ENCODE peak calls at places on chromosomes 13 and 19, in eight cellular contexts. One of them, this sample, is unnamed.

GRCh38 chr13:98751397-98752110 is 918 bp downstream of the SLC15A1 start:
- DNase-seq in type B pancreatic cell: no peak
- DNase-seq in D721Med: no peak
- DNase-seq in AG04450: no peak
- DNase-seq in GM06990: no peak
- DNase-seq in A549: no peak
- DNase-seq in sigmoid colon: no peak
- DNase-seq in hepatocyte: peak
- DNase-seq in this sample: no peak

GRCh38 chr13:46535822-46536221 is 17.1 kb upstream of the LRCH1 start:
- DNase-seq in D721Med: no peak
- DNase-seq in GM06990: no peak
- DNase-seq in hepatocyte: no peak
- DNase-seq in A549: no peak
- DNase-seq in sigmoid colon: no peak
- DNase-seq in AG04450: no peak
- DNase-seq in type B pancreatic cell: no peak
- DNase-seq in this sample: no peak

GRCh38 chr13:49098771-49099512 is 121.2 kb upstream of the MLNR start:
- DNase-seq in D721Med: no peak
- DNase-seq in A549: no peak
- DNase-seq in GM06990: peak
- DNase-seq in hepatocyte: no peak
- DNase-seq in AG04450: no peak
- DNase-seq in type B pancreatic cell: no peak
- DNase-seq in sigmoid colon: no peak
- DNase-seq in this sample: no peak

GRCh38 chr13:110331362-110331761 is 24.3 kb downstream of the COL4A2 start:
- DNase-seq in D721Med: no peak
- DNase-seq in AG04450: no peak
- DNase-seq in GM06990: no peak
- DNase-seq in sigmoid colon: peak
- DNase-seq in type B pancreatic cell: no peak
- DNase-seq in A549: no peak
- DNase-seq in hepatocyte: no peak
- DNase-seq in this sample: no peak

GRCh38 chr19:35716735-35716984 is 1.1 kb upstream of the KMT2B start:
- DNase-seq in hepatocyte: no peak
- DNase-seq in D721Med: peak
- DNase-seq in A549: no peak
- DNase-seq in GM06990: no peak
- DNase-seq in type B pancreatic cell: no peak
- DNase-seq in AG04450: no peak
- DNase-seq in sigmoid colon: peak
- DNase-seq in this sample: no peak

GRCh38 chr13:64704121-64704520 is 2526.0 kb downstream of the PCDH9 start:
- DNase-seq in GM06990: no peak
- DNase-seq in type B pancreatic cell: no peak
- DNase-seq in sigmoid colon: no peak
- DNase-seq in hepatocyte: peak
- DNase-seq in D721Med: no peak
- DNase-seq in A549: no peak
- DNase-seq in AG04450: no peak
- DNase-seq in this sample: no peak

GRCh38 chr19:54218259-54218658 is 4.5 kb downstream of the LILRB3 start:
- DNase-seq in sigmoid colon: peak
- DNase-seq in hepatocyte: no peak
- DNase-seq in GM06990: no peak
- DNase-seq in AG04450: no peak
- DNase-seq in D721Med: no peak
- DNase-seq in type B pancreatic cell: no peak
- DNase-seq in A549: no peak
- DNase-seq in this sample: no peak

GRCh38 chr13:79522583-79522982 is 41.6 kb downstream of the NDFIP2 start:
- DNase-seq in D721Med: no peak
- DNase-seq in sigmoid colon: no peak
- DNase-seq in hepatocyte: no peak
- DNase-seq in type B pancreatic cell: no peak
- DNase-seq in AG04450: no peak
- DNase-seq in GM06990: peak
- DNase-seq in A549: no peak
- DNase-seq in this sample: peak

GRCh38 chr13:109707044-109707794 is 79.2 kb downstream of the IRS2 start:
- DNase-seq in hepatocyte: no peak
- DNase-seq in D721Med: no peak
- DNase-seq in sigmoid colon: no peak
- DNase-seq in GM06990: no peak
- DNase-seq in A549: no peak
- DNase-seq in type B pancreatic cell: no peak
- DNase-seq in AG04450: no peak
- DNase-seq in this sample: no peak

GRCh38 chr19:34213283-34213682 is 41.0 kb downstream of the LSM14A start:
- DNase-seq in GM06990: no peak
- DNase-seq in AG04450: no peak
- DNase-seq in hepatocyte: no peak
- DNase-seq in D721Med: no peak
- DNase-seq in A549: no peak
- DNase-seq in sigmoid colon: no peak
- DNase-seq in type B pancreatic cell: no peak
- DNase-seq in this sample: no peak

GRCh38 chr13:41588899-41589298 is 131.5 kb downstream of the RGCC start:
- DNase-seq in hepatocyte: no peak
- DNase-seq in sigmoid colon: no peak
- DNase-seq in GM06990: no peak
- DNase-seq in AG04450: peak
- DNase-seq in A549: peak
- DNase-seq in type B pancreatic cell: no peak
- DNase-seq in D721Med: no peak
- DNase-seq in this sample: no peak

GRCh38 chr19:19341026-19341425 is 20.4 kb downstream of the MAU2 start:
- DNase-seq in GM06990: no peak
- DNase-seq in A549: no peak
- DNase-seq in sigmoid colon: no peak
- DNase-seq in AG04450: no peak
- DNase-seq in type B pancreatic cell: no peak
- DNase-seq in D721Med: no peak
- DNase-seq in hepatocyte: no peak
- DNase-seq in this sample: no peak

GRCh38 chr13:61880576-61881283 is 465.1 kb upstream of the PCDH20 start:
- DNase-seq in AG04450: no peak
- DNase-seq in hepatocyte: peak
- DNase-seq in A549: no peak
- DNase-seq in sigmoid colon: no peak
- DNase-seq in type B pancreatic cell: no peak
- DNase-seq in D721Med: no peak
- DNase-seq in GM06990: no peak
- DNase-seq in this sample: peak

GRCh38 chr13:99467764-99468163 is 33.5 kb upstream of the TM9SF2 start:
- DNase-seq in A549: no peak
- DNase-seq in type B pancreatic cell: no peak
- DNase-seq in GM06990: no peak
- DNase-seq in hepatocyte: peak
- DNase-seq in AG04450: no peak
- DNase-seq in D721Med: no peak
- DNase-seq in sigmoid colon: no peak
- DNase-seq in this sample: no peak

GRCh38 chr19:4969772-4970531 is 1.0 kb downstream of the KDM4B start:
- DNase-seq in A549: no peak
- DNase-seq in GM06990: no peak
- DNase-seq in sigmoid colon: no peak
- DNase-seq in D721Med: no peak
- DNase-seq in hepatocyte: no peak
- DNase-seq in type B pancreatic cell: no peak
- DNase-seq in AG04450: no peak
- DNase-seq in this sample: peak

GRCh38 chr19:49486710-49487276 is 615 bp upstream of the RPL13A start:
- DNase-seq in hepatocyte: no peak
- DNase-seq in GM06990: no peak
- DNase-seq in D721Med: no peak
- DNase-seq in AG04450: no peak
- DNase-seq in A549: no peak
- DNase-seq in type B pancreatic cell: no peak
- DNase-seq in sigmoid colon: peak
- DNase-seq in this sample: no peak
- TF ChIP-seq CTCF in hepatocyte: no peak
- TF ChIP-seq CTCF in GM06990: no peak
- TF ChIP-seq CTCF in D721Med: no peak
- TF ChIP-seq CTCF in AG04450: no peak
- TF ChIP-seq CTCF in A549: no peak
- TF ChIP-seq CTCF in type B pancreatic cell: peak
- TF ChIP-seq CTCF in sigmoid colon: no peak
- TF ChIP-seq CTCF in this sample: no peak

DNA sequence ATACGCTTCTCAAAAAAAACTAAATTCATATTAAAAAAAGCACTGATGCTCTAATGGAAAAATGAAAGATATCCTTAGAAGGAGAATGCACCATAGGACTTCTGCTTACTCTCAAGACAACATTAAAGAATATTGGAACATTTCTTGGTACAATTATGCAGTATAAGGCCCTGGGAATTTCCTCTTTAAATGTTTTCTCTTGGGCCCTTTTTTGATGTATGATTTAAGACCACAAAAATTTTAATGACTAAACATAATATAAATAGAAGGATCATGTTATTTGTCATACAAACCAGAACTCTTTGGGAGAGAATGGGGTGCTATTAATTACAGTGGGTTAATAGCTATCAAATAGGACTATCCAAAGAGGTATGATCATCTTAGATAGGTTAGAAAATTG is 403.7 kb downstream of the FGF14 start:
- DNase-seq in hepatocyte: no peak
- DNase-seq in sigmoid colon: no peak
- DNase-seq in GM06990: no peak
- DNase-seq in AG04450: no peak
- DNase-seq in type B pancreatic cell: no peak
- DNase-seq in D721Med: no peak
- DNase-seq in A549: no peak
- DNase-seq in this sample: no peak
- TF ChIP-seq CTCF in hepatocyte: no peak
- TF ChIP-seq CTCF in sigmoid colon: no peak
- TF ChIP-seq CTCF in GM06990: no peak
- TF ChIP-seq CTCF in AG04450: no peak
- TF ChIP-seq CTCF in type B pancreatic cell: no peak
- TF ChIP-seq CTCF in D721Med: no peak
- TF ChIP-seq CTCF in A549: no peak
- TF ChIP-seq CTCF in this sample: no peak

GRCh38 chr13:103299079-103299478 is 232.9 kb upstream of the SLC10A2 start:
- DNase-seq in D721Med: no peak
- DNase-seq in type B pancreatic cell: no peak
- DNase-seq in A549: no peak
- DNase-seq in sigmoid colon: no peak
- DNase-seq in hepatocyte: peak
- DNase-seq in GM06990: no peak
- DNase-seq in AG04450: no peak
- DNase-seq in this sample: no peak
- TF ChIP-seq CTCF in D721Med: no peak
- TF ChIP-seq CTCF in type B pancreatic cell: no peak
- TF ChIP-seq CTCF in A549: no peak
- TF ChIP-seq CTCF in sigmoid colon: no peak
- TF ChIP-seq CTCF in hepatocyte: no peak
- TF ChIP-seq CTCF in GM06990: no peak
- TF ChIP-seq CTCF in AG04450: no peak
- TF ChIP-seq CTCF in this sample: no peak

GRCh38 chr13:23378009-23378632 is 55.4 kb downstream of the SACS start:
- DNase-seq in A549: peak
- DNase-seq in GM06990: peak
- DNase-seq in hepatocyte: peak
- DNase-seq in AG04450: peak
- DNase-seq in type B pancreatic cell: no peak
- DNase-seq in sigmoid colon: no peak
- DNase-seq in D721Med: no peak
- DNase-seq in this sample: peak

GRCh38 chr13:23380534-23380933 is 53.0 kb downstream of the SACS start:
- DNase-seq in AG04450: no peak
- DNase-seq in D721Med: no peak
- DNase-seq in hepatocyte: peak
- DNase-seq in type B pancreatic cell: no peak
- DNase-seq in sigmoid colon: no peak
- DNase-seq in GM06990: no peak
- DNase-seq in A549: no peak
- DNase-seq in this sample: no peak

GRCh38 chr13:23372264-23372905 is 61.1 kb downstream of the SACS start:
- DNase-seq in hepatocyte: no peak
- DNase-seq in AG04450: no peak
- DNase-seq in A549: no peak
- DNase-seq in type B pancreatic cell: no peak
- DNase-seq in D721Med: no peak
- DNase-seq in sigmoid colon: no peak
- DNase-seq in GM06990: no peak
- DNase-seq in this sample: no peak

GRCh38 chr13:23377603-23378002 is 55.9 kb downstream of the SACS start:
- DNase-seq in A549: no peak
- DNase-seq in GM06990: no peak
- DNase-seq in type B pancreatic cell: no peak
- DNase-seq in AG04450: no peak
- DNase-seq in hepatocyte: peak
- DNase-seq in sigmoid colon: no peak
- DNase-seq in D721Med: no peak
- DNase-seq in this sample: no peak

GRCh38 chr13:23375007-23375971 is 58.2 kb downstream of the SACS start:
- DNase-seq in GM06990: peak
- DNase-seq in hepatocyte: peak
- DNase-seq in AG04450: peak
- DNase-seq in sigmoid colon: peak
- DNase-seq in A549: peak
- DNase-seq in D721Med: peak
- DNase-seq in type B pancreatic cell: peak
- DNase-seq in this sample: peak
- TF ChIP-seq CTCF in GM06990: no peak
- TF ChIP-seq CTCF in hepatocyte: peak
- TF ChIP-seq CTCF in AG04450: no peak
- TF ChIP-seq CTCF in sigmoid colon: no peak
- TF ChIP-seq CTCF in A549: no peak
- TF ChIP-seq CTCF in D721Med: no peak
- TF ChIP-seq CTCF in type B pancreatic cell: peak
- TF ChIP-seq CTCF in this sample: no peak

This sample was measured in GM13976.